ENCODE peak calls at places on chromosomes 1 and 21, in five cellular contexts. Q is fibroblast of lung, M is lower lobe of right lung, K is MM.1S, B is GM06990. E is an unnamed sample.

GRCh38 chr1:40438391-40439015 is 11.8 kb upstream of the ZFP69B start:
- DNase-seq in K (peak; percentile 25), M (no peak), B (no peak), Q (peak; percentile 42), E (no peak)

GRCh38 chr1:195748969-195749368 is 859.3 kb downstream of the KCNT2 start:
- DNase-seq in K (no peak), M (no peak), Q (no peak), B (no peak), E (no peak)

GRCh38 chr1:181141431-181141910 is 53.0 kb downstream of the IER5 start:
- DNase-seq in K (no peak), Q (peak; percentile 80), B (peak; percentile 46), M (peak; percentile 55), E (no peak)

GRCh38 chr1:150161747-150162581 is 12.2 kb downstream of the PLEKHO1 start:
- DNase-seq in Q (no peak), K (peak; percentile 46), B (peak; percentile 54), M (no peak), E (no peak)

GRCh38 chr21:38352536-38353219 is 95.9 kb downstream of the KCNJ15 start:
- DNase-seq in Q (peak; percentile 77), M (peak; percentile 61), K (peak; percentile 63), B (no peak), E (peak; percentile 38)

GRCh38 chr21:45592208-45592619 is 50.0 kb upstream of the SLC19A1 start:
- DNase-seq in K (peak; percentile 70), M (peak; percentile 44), Q (no peak), B (peak; percentile 65), E (no peak)

GRCh38 chr1:224851210-224851849 is 78.1 kb upstream of the DNAH14 start:
- DNase-seq in K (peak; percentile 75), B (peak; percentile 32), Q (peak; percentile 66), M (peak; percentile 73), E (no peak)

GRCh38 chr1:219782311-219782710 is 146.0 kb downstream of the SLC30A10 start:
- DNase-seq in Q (no peak), M (no peak), K (no peak), B (no peak), E (no peak)

GRCh38 chr1:64864018-64864945 is 102.1 kb downstream of the JAK1 start:
- DNase-seq in K (peak; percentile 95), Q (peak; percentile 3), B (peak; percentile 88), M (peak; percentile 81), E (no peak)

GRCh38 chr1:42646056-42646455 is 12.2 kb upstream of the PPIH start:
- DNase-seq in M (no peak), K (no peak), Q (no peak), B (no peak), E (no peak)

GRCh38 chr1:110150330-110151174 is at the start of gene SLC6A17:
- DNase-seq in B (peak; percentile 20), K (no peak), Q (peak; percentile 17), M (no peak), E (no peak)

GRCh38 chr1:116751149-116751548 is 3.1 kb upstream of the CD2 start:
- DNase-seq in B (no peak), Q (no peak), K (no peak), M (no peak), E (no peak)

GRCh38 chr1:232174306-232174705 is 455.6 kb downstream of the SIPA1L2 start:
- DNase-seq in M (no peak), B (no peak), K (no peak), Q (no peak), E (no peak)

GRCh38 chr1:209376774-209377173 is 206.7 kb upstream of the CAMK1G start:
- DNase-seq in K (no peak), Q (no peak), M (no peak), B (no peak), E (no peak)

GRCh38 chr1:67431869-67432578 is 1.8 kb upstream of the SERBP1 start:
- DNase-seq in M (no peak), Q (no peak), B (no peak), K (no peak), E (no peak)

GRCh38 chr1:23980725-23981063 is 567 bp upstream of the SRSF10 start:
- DNase-seq in M (no peak), B (peak; percentile 71), Q (peak; percentile 82), K (no peak), E (no peak)

GRCh38 chr1:21216835-21217811 is 40.4 kb upstream of the EIF4G3 start:
- DNase-seq in Q (peak; percentile 45), K (peak; percentile 63), B (peak; percentile 38), M (peak; percentile 58), E (no peak)

GRCh38 chr1:38953433-38953860 is 11.8 kb upstream of the RHBDL2 start:
- DNase-seq in K (no peak), M (no peak), B (no peak), Q (no peak), E (no peak)
- H3K4me3 ChIP-seq in K (no peak overlapping the region), M (no peak overlapping the region), B (no peak overlapping the region), Q (no peak overlapping the region), E (no peak overlapping the region)

GRCh38 chr1:3350441-3351261 is 103.8 kb upstream of the ARHGEF16 start:
- DNase-seq in M (no peak), K (no peak), B (no peak), Q (no peak), E (no peak)
- TF ChIP-seq CTCF in M (no peak), K (no peak), B (no peak), Q (peak; percentile 14), E (no peak)

DNA sequence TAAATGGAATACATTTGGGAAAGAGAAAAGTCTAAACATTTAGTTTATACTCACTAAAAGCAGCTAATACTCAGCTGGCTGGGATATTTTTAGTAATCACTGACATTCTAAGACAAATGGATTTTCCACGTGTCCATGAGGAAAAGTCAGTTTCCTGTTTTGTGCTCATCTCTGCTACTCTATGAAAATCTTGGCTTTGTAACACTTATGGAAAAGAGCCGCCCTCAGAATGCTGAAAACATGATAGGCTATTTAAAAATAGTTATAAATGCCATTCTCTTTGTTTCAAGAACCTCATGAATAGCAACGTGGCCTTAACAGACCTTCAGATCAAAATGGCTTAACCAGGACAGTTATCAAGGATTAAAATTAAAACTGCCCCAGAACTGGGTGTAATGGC is 29.9 kb downstream of the MRAP start:
- DNase-seq in K (no peak), M (no peak), Q (peak; percentile 48), B (no peak), E (no peak)
- H3K4me3 ChIP-seq in K (no peak overlapping the region), M (no peak overlapping the region), Q (no peak overlapping the region), B (no peak overlapping the region), E (no peak overlapping the region)

GRCh38 chr1:80436851-80437250 is 1363.9 kb upstream of the ADGRL2 start:
- DNase-seq in M (no peak), Q (peak; percentile 20), B (no peak), K (no peak), E (no peak)
- TF ChIP-seq CTCF in M (no peak), Q (no peak), B (no peak), K (no peak), E (no peak)

GRCh38 chr1:203556047-203556851 is 62.3 kb downstream of the OPTC start:
- DNase-seq in Q (peak; percentile 76), K (no peak), B (no peak), M (no peak), E (peak; percentile 83)
- H3K4me3 ChIP-seq in Q (no peak overlapping the region), K (no peak overlapping the region), B (no peak overlapping the region), M (no peak overlapping the region), E (peak overlapping the region; percentile 24)